ENCODE peak calls at places on chromosomes 11 and 22, in four cellular contexts. U is K562, B is HL-60, X is GM12878. I is an unnamed sample.

GRCh38 chr22:25404556-25404922 is 159.9 kb upstream of the GRK3 start:
- DNase-seq in U (peak; percentile 51), B (no peak), X (no peak), I (no peak)

GRCh38 chr11:68677432-68677831 is 6.9 kb upstream of the GAL start:
- DNase-seq in X (no peak), B (no peak), U (peak; percentile 72), I (no peak)

GRCh38 chr22:36326178-36327161 is 61.3 kb downstream of the MYH9 start:
- DNase-seq in U (no peak), X (no peak), B (no peak), I (no peak)

GRCh38 chr11:66531841-66532240 is 14.0 kb downstream of the ZDHHC24 start:
- DNase-seq in U (no peak), B (no peak), X (no peak), I (no peak)

GRCh38 chr11:75775056-75775455 is 6.5 kb downstream of the DGAT2 start:
- DNase-seq in X (no peak), B (no peak), U (no peak), I (no peak)

GRCh38 chr11:3163241-3163981 is 1.7 kb downstream of the OSBPL5 start:
- DNase-seq in B (no peak), U (no peak), X (no peak), I (peak; percentile 7)

GRCh38 chr11:72673943-72674828 is at the start of gene PDE2A:
- DNase-seq in B (no peak), X (no peak), U (no peak), I (no peak)

GRCh38 chr11:125886997-125887372 is 483 bp upstream of the HYLS1 start:
- DNase-seq in X (no peak), B (no peak), U (no peak), I (peak; percentile 38)

GRCh38 chr22:37566329-37566837 is 6.1 kb downstream of the CDC42EP1 start:
- DNase-seq in X (no peak), B (no peak), U (no peak), I (no peak)

GRCh38 chr22:36838119-36839030 is 21.5 kb upstream of the PVALB start:
- DNase-seq in B (no peak), U (no peak), X (no peak), I (no peak)

GRCh38 chr11:28760676-28761390 is 652.6 kb downstream of the METTL15 start:
- DNase-seq in U (no peak), B (no peak), X (no peak), I (no peak)

GRCh38 chr11:73570415-73571114 is 27.3 kb downstream of the FAM168A start:
- DNase-seq in B (no peak), X (no peak), U (no peak), I (no peak)

GRCh38 chr22:27670701-27671412 is 130.7 kb downstream of the MN1 start:
- DNase-seq in B (no peak), U (peak; percentile 79), X (no peak), I (no peak)

DNA sequence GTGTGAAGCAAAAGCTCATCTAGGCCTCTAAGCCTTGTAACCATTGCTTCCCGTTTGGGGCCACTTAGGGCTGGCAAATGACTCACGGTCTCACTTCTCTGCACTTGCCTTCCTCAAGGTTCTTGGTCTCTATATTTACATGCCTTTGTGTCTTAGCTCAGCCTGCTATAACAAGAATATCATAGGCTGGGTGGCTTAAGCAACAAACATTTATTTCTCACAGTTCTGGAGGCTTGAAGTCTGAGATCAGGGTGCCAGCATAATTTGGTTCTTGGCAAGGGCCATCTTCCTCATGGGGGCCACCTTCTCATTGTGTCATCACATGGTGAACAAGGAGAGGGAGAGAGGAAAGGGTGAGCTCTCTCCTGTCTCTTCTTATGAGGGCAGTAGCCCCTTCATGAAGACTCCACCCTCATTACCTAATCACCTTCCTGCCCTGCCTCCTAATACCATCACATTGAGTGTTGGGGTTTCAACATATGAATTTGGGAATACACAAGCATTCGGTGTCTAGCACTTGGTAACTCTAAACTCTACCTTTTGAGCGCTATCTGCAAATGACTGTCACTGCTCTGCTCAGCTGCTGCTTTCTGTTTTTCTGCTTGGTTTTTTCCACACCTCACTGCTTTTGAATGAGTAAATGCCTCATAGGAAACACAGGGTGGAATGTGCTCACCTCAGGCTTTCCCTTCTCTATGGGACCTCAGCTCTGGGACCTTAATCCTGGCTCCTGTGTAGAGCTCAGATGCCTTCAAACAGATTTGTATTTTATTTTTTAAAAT is 16.2 kb upstream of the ME3 start:
- DNase-seq in B (no peak), X (peak; percentile 24), U (no peak), I (no peak)
- TF ChIP-seq SPI1 in B (no peak), X (no peak), U (no peak), I (peak; percentile 29)

GRCh38 chr11:6006846-6007245 is at the start of gene OR56A4:
- DNase-seq in X (no peak), B (no peak), U (no peak), I (no peak)
- TF ChIP-seq SPI1 in X (no peak), B (no peak), U (no peak), I (no peak)

GRCh38 chr11:134604886-134605285 is 192.8 kb upstream of the B3GAT1 start:
- DNase-seq in B (no peak), U (no peak), X (no peak), I (no peak)

GRCh38 chr11:134606251-134606650 is 194.2 kb upstream of the B3GAT1 start:
- DNase-seq in U (no peak), X (no peak), B (no peak), I (no peak)

GRCh38 chr11:134609361-134610115 is 197.5 kb upstream of the B3GAT1 start:
- DNase-seq in X (no peak), U (no peak), B (no peak), I (no peak)

GRCh38 chr11:134610116-134610910 is 198.3 kb upstream of the B3GAT1 start:
- DNase-seq in U (no peak), B (no peak), X (no peak), I (no peak)

DNA sequence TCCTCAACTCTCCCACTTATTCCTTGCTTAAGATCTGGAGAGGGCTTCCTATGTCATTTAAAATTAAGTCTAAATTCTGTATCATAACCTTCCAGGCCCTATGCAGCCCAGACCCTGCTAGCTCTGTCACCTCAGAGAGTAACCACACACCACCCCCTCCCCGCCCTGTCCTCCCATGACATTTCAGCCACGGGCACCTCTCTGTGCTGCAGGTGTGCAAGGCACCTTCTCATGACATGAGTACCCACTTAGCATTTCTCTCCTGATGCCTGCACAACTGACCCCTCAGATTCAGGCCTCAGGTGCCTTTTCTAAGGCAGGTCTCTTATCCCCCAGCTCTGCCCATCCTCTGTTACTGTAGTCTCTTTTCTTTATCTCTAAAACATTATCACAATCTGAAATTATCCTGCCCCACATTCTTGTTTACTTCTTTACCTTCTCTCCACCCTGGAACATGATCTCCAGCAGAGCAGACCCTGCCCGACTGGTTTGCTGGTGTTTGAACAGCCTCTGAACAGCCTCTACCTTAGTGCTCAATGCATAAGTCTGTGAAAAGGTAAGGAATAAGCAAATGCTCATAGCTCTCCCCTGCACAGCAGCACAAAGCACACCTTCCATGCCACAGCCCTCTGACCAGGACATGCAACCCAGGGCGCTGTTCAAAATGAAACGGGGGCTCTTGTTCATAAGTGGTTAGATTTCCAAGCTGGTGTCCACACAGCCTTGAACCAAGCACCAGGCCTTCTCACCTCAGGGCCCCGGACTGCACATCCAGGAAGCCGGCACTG is 196.1 kb upstream of the B3GAT1 start:
- DNase-seq in B (no peak), X (no peak), U (no peak), I (no peak)
- TF ChIP-seq SPI1 in B (no peak), X (no peak), U (no peak), I (no peak)

DNA sequence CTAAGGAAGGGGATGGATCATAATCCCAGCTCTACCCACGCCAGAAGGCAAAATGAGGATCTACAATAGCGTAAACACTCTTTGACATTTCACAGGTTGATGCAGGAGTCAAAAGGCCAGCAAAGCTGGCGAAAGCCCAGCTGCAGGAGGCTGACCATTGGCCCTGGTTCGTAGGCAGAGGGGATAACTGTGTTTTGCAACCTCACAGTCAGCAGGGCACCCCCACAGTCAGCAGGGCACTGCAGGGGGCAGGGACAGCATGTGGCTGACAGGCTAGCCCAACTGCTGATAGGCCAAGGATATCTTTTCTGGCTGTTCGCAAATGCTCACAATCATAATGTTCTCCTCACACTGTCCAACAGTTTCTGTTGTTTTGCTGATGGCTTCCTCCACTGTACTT is 372.7 kb downstream of the BUD13 start:
- DNase-seq in B (no peak), U (no peak), X (no peak), I (no peak)
- TF ChIP-seq SPI1 in B (no peak), U (no peak), X (no peak), I (no peak)

DNA sequence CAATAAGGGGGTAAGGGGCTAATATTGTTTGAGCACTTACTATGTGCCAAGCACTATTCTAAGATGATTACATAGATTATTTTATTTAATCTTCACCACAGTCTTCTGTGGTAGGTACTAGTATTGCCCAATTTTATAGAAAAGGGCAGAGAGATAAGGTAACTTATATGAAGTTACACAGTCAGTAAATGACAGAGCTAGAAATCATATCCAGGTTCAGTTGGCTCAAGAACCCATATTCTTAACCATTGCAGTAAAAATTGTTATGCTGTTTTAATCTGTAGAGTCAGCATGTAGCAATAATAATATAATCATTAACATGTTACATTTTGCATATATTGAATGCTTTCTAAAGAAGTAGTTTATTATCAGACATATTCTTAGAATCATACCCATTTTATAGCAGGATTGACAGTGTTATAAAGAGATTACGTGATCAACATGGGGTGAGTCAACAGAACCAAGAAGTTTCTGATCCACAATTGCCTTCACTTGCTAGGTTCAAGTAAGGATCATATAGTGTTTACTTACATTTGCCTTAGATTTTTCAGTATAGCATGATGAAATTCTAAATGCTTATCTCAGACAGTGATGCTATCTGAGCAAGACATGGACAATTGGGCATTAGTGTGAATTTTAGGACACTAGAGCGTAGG is 46.4 kb downstream of the CSTPP1 start:
- DNase-seq in U (no peak), B (no peak), X (no peak), I (no peak)
- TF ChIP-seq SPI1 in U (no peak), B (no peak), X (no peak), I (no peak)

GRCh38 chr11:117201906-117202305 is 2.7 kb downstream of the TAGLN start:
- DNase-seq in B (no peak), X (no peak), U (no peak), I (no peak)
- TF ChIP-seq SPI1 in B (no peak), X (no peak), U (no peak), I (no peak)

DNA sequence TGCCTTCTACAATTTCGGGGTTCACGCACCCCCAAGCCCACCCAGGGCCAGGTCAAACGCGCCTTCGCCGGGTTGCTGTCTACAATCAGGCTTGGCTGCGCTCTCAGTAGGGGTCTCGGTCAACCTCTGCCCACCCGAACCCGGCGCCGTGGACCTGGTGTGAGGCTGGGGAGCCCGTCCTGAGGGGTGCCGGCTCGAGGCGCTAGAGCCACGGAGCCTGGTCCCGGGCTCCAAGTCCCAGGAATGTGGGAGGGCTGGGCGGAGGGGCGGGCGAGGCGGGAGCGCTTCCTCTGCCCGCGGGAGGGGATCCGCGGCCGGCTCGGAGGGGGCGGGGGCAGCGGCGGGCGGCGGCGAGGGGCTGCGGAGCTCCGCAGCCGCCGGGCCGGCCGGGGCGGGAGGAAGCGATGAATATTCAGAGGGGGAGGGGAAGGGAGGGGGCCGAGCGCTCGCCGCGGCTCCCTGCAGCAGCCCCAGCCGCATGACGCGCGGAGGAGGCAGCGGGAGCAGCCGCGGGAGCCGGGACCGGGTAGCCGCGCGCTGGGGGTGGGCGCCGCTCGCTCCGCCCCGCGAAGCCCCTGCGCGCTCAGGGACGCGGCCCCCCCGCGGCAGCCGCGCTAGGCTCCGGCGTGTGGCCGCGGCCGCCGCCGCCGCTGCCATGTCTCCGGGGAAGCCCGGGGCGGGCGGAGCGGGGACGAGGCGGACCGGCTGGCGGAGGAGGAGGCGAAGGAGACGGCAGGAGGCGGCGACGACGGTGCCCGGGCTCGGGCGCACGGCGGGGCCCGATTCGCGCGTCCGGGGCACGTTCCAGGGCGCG is at the start of gene PTPRJ:
- DNase-seq in U (peak; percentile 88), X (no peak), B (no peak), I (peak; percentile 70)
- TF ChIP-seq SPI1 in U (no peak), X (no peak), B (no peak), I (no peak)